ENCODE peak calls at places on chromosomes 7 and 10, in nine cellular contexts. P, S, I, O, R, X, Z, D and V are unnamed samples.

GRCh38 chr10:110793128-110793812 is 78.5 kb upstream of the PDCD4 start:
- DNase-seq in P (no peak), S (no peak), I (no peak), O (no peak), R (no peak), X (no peak), Z (no peak), D (no peak), V (no peak)

GRCh38 chr7:121328508-121329459 is at the start of gene WNT16:
- DNase-seq in P (no peak), S (no peak), I (no peak), O (no peak), R (no peak), X (no peak), Z (no peak), D (no peak), V (no peak)

GRCh38 chr10:122298598-122299301 is 27.7 kb downstream of the BTBD16 start:
- DNase-seq in P (peak), S (peak), I (peak), O (peak), R (peak), X (peak), Z (peak), D (peak), V (peak)

GRCh38 chr10:117005454-117006055 is 568 bp upstream of the SHTN1 start:
- DNase-seq in P (no peak), S (peak), I (no peak), O (peak), R (peak), X (no peak), Z (no peak), D (no peak), V (peak)

GRCh38 chr10:62690703-62691102 is 113.8 kb upstream of the ADO start:
- DNase-seq in P (no peak), S (no peak), I (no peak), O (no peak), R (no peak), X (no peak), Z (no peak), D (no peak), V (no peak)

GRCh38 chr10:70362357-70362756 is 20.1 kb downstream of the LRRC20 start:
- DNase-seq in P (no peak), S (no peak), I (no peak), O (no peak), R (no peak), X (no peak), Z (no peak), D (no peak), V (no peak)

GRCh38 chr7:44280993-44281721 is 44.2 kb downstream of the CAMK2B start:
- DNase-seq in P (no peak), S (no peak), I (no peak), O (no peak), R (no peak), X (peak), Z (no peak), D (no peak), V (no peak)

GRCh38 chr7:45623157-45623556 is 49.0 kb downstream of the ADCY1 start:
- DNase-seq in P (no peak), S (no peak), I (no peak), O (no peak), R (no peak), X (no peak), Z (no peak), D (no peak), V (no peak)

GRCh38 chr7:100407285-100408180 is 21.0 kb downstream of the ZCWPW1 start:
- DNase-seq in P (peak), S (peak), I (peak), O (peak), R (no peak), X (peak), Z (no peak), D (no peak), V (peak)